ENCODE peak calls at places on chromosome 2, in four cellular contexts. H is DMS53; I is activated naive CD4-positive, alpha-beta T cell treated with anti-CD3 and anti-CD28 coated beads, Interleukin-2, amount 50 U/mL, for 16 hours; X is T-cell. S is an unnamed sample.

GRCh38 chr2:230928701-230929380 is 3.8 kb upstream of the GPR55 start:
- DNase-seq in H (no peak), X (no peak), I (no peak), S (no peak)

GRCh38 chr2:240567137-240567871 is 980 bp upstream of the RNPEPL1 start:
- DNase-seq in X (no peak), H (peak; percentile 59), I (peak; percentile 15), S (peak; percentile 31)

GRCh38 chr2:120779781-120780283 is 44.2 kb downstream of the GLI2 start:
- DNase-seq in H (no peak), X (no peak), I (no peak), S (no peak)

GRCh38 chr2:159169187-159169586 is 117.3 kb downstream of the WDSUB1 start:
- DNase-seq in H (no peak), I (no peak), X (no peak), S (no peak)

GRCh38 chr2:72340665-72341064 is 193.0 kb upstream of the CYP26B1 start:
- DNase-seq in I (no peak), X (no peak), H (no peak), S (no peak)

GRCh38 chr2:240999873-241000541 is 1.6 kb downstream of the SNED1 start:
- DNase-seq in I (peak; percentile 3), X (no peak), H (peak; percentile 56), S (peak; percentile 1)

GRCh38 chr2:196591621-196592022 is 47.9 kb upstream of the CCDC150 start:
- DNase-seq in X (no peak), H (peak; percentile 18), I (no peak), S (no peak)

GRCh38 chr2:15652316-15653276 is 60.9 kb downstream of the DDX1 start:
- DNase-seq in I (no peak), X (no peak), H (no peak), S (no peak)

GRCh38 chr2:166411473-166412230 is 35.9 kb upstream of the SCN9A start:
- DNase-seq in I (no peak), H (no peak), X (no peak), S (no peak)

GRCh38 chr2:61460168-61460567 is 10.7 kb downstream of the USP34 start:
- DNase-seq in H (no peak), I (no peak), X (no peak), S (no peak)

GRCh38 chr2:70132244-70133126 is 45.2 kb downstream of the PCBP1 start:
- DNase-seq in I (peak; percentile 27), H (peak; percentile 88), X (peak; percentile 44), S (peak; percentile 49)